ENCODE peak calls at places on chromosomes 1 and 21, in four cellular contexts. Y, A, K and P are unnamed samples.

GRCh38 chr1:2840036-2840809 is 38.7 kb upstream of the TTC34 start:
- DNase-seq in Y (no peak), A (no peak), K (no peak), P (no peak)

GRCh38 chr1:228471762-228472398 is 15.3 kb upstream of the RNF187 start:
- DNase-seq in Y (peak; percentile 53), A (no peak), K (peak; percentile 42), P (no peak)

GRCh38 chr1:26684763-26685162 is 11.1 kb upstream of the ARID1A start:
- DNase-seq in Y (no peak), A (no peak), K (no peak), P (no peak)

GRCh38 chr1:183180634-183181056 is 5.4 kb upstream of the LAMC2 start:
- DNase-seq in Y (peak; percentile 69), A (peak; percentile 18), K (peak; percentile 42), P (peak; percentile 44)

GRCh38 chr1:235741294-235741693 is 91.7 kb upstream of the GNG4 start:
- DNase-seq in Y (peak; percentile 62), A (no peak), K (no peak), P (no peak)

GRCh38 chr1:244080343-244080929 is 29.4 kb downstream of the ZBTB18 start:
- DNase-seq in Y (no peak), A (no peak), K (no peak), P (no peak)

GRCh38 chr21:31222142-31222541 is 121.9 kb downstream of the TIAM1 start:
- DNase-seq in Y (no peak), A (no peak), K (no peak), P (no peak)

GRCh38 chr1:192061556-192061955 is 96.7 kb upstream of the RGS18 start:
- DNase-seq in Y (no peak), A (no peak), K (no peak), P (no peak)

GRCh38 chr21:44869860-44870747 is 3.4 kb downstream of the PTTG1IP start:
- DNase-seq in Y (peak; percentile 85), A (no peak), K (no peak), P (no peak)

GRCh38 chr1:183911285-183911684 is 106.4 kb downstream of the RGL1 start:
- DNase-seq in Y (no peak), A (peak; percentile 92), K (no peak), P (peak; percentile 74)

GRCh38 chr1:191852907-191853306 is 305.4 kb upstream of the RGS18 start:
- DNase-seq in Y (no peak), A (no peak), K (no peak), P (no peak)

GRCh38 chr1:15728937-15729657 is 7.0 kb upstream of the SLC25A34 start:
- DNase-seq in Y (no peak), A (no peak), K (no peak), P (no peak)

GRCh38 chr1:184212649-184213314 is 161.3 kb downstream of the TSEN15 start:
- DNase-seq in Y (peak; percentile 85), A (no peak), K (peak; percentile 35), P (no peak)

GRCh38 chr1:206133751-206134371 is 16.7 kb upstream of the AVPR1B start:
- DNase-seq in Y (no peak), A (no peak), K (no peak), P (no peak)

GRCh38 chr1:176656257-176656995 is 193.5 kb downstream of the PAPPA2 start:
- DNase-seq in Y (peak; percentile 90), A (no peak), K (no peak), P (no peak)

GRCh38 chr1:45205000-45205909 is 1.1 kb downstream of the ZSWIM5 start:
- DNase-seq in Y (peak; percentile 31), A (no peak), K (peak; percentile 84), P (peak; percentile 19)

GRCh38 chr1:148160048-148160395 is 7.9 kb upstream of the NBPF11 start:
- DNase-seq in Y (no peak), A (no peak), K (peak; percentile 5), P (no peak)

GRCh38 chr1:89692601-89693503 is 59.9 kb downstream of the LRRC8C start:
- DNase-seq in Y (no peak), A (peak; percentile 43), K (no peak), P (peak; percentile 24)

GRCh38 chr1:211133393-211133840 is 531 bp downstream of the KCNH1 start:
- DNase-seq in Y (no peak), A (no peak), K (peak; percentile 34), P (peak; percentile 9)

GRCh38 chr1:205809942-205810345 is 3.1 kb downstream of the SLC41A1 start:
- DNase-seq in Y (no peak), A (no peak), K (no peak), P (no peak)

GRCh38 chr1:206575165-206575893 is 36.9 kb downstream of the EIF2D start:
- DNase-seq in Y (peak; percentile 74), A (no peak), K (no peak), P (peak; percentile 41)

GRCh38 chr1:177077734-177078489 is 86.6 kb downstream of the ASTN1 start:
- DNase-seq in Y (peak; percentile 7), A (no peak), K (no peak), P (no peak)

GRCh38 chr1:181508486-181509165 is 25.3 kb downstream of the CACNA1E start:
- DNase-seq in Y (no peak), A (no peak), K (no peak), P (peak; percentile 55)